ENCODE peak calls at places on chromosomes 7 and 10, in five cellular contexts. S, P, B, I and A are unnamed samples.

GRCh38 chr10:71888623-71889387 is 37.8 kb upstream of the PSAP start:
- DNase-seq in S (peak), P (peak), I (peak), B (peak), A (peak)

GRCh38 chr10:23120001-23120934 is 24.9 kb downstream of the MSRB2 start:
- DNase-seq in P (no peak), S (no peak), I (no peak), B (no peak), A (no peak)

GRCh38 chr7:43211693-43212092 is 99.2 kb downstream of the HECW1 start:
- DNase-seq in P (no peak), B (no peak), S (no peak), I (no peak), A (no peak)

GRCh38 chr7:50508471-50508943 is 56.7 kb downstream of the DDC start:
- DNase-seq in S (no peak), I (no peak), P (no peak), B (no peak), A (no peak)

GRCh38 chr10:72079356-72079755 is 9.0 kb downstream of the SPOCK2 start:
- DNase-seq in S (no peak), P (no peak), B (peak), I (no peak), A (no peak)

GRCh38 chr10:98260752-98261151 is 7.2 kb downstream of the LOXL4 start:
- DNase-seq in S (no peak), P (no peak), I (no peak), B (peak), A (no peak)

GRCh38 chr10:5563991-5564536 is 39.3 kb downstream of the CALML3 start:
- DNase-seq in B (peak), S (peak), I (peak), P (no peak), A (no peak)

GRCh38 chr10:124222298-124223000 is 129.1 kb upstream of the CHST15 start:
- DNase-seq in B (no peak), I (no peak), P (no peak), S (peak), A (no peak)

GRCh38 chr10:115846528-115846927 is 426.5 kb downstream of the GFRA1 start:
- DNase-seq in B (no peak), P (no peak), I (no peak), S (no peak), A (no peak)

GRCh38 chr7:455110-455928 is 64.3 kb downstream of the PDGFA start:
- DNase-seq in P (peak), B (peak), I (peak), S (peak), A (peak)

GRCh38 chr10:49518566-49518965 is 20.4 kb downstream of the ERCC6 start:
- DNase-seq in B (no peak), P (no peak), I (no peak), S (no peak), A (no peak)

GRCh38 chr10:128493811-128494210 is 367.6 kb upstream of the MKI67 start:
- DNase-seq in P (no peak), I (no peak), B (no peak), S (no peak), A (no peak)

GRCh38 chr7:75937958-75938786 is 23.2 kb downstream of the POR start:
- DNase-seq in P (peak), B (no peak), S (peak), I (peak), A (no peak)

GRCh38 chr10:93600446-93600860 is 582 bp downstream of the RBP4 start:
- DNase-seq in P (no peak), I (no peak), B (no peak), S (no peak), A (no peak)

GRCh38 chr10:113073549-113074189 is 123.6 kb downstream of the TCF7L2 start:
- DNase-seq in S (peak), B (peak), I (peak), P (no peak), A (peak)

GRCh38 chr7:142391191-142391992 is 133.5 kb upstream of the PRSS58 start:
- DNase-seq in B (no peak), S (no peak), I (no peak), P (peak), A (no peak)

GRCh38 chr7:105876964-105877601 is 684 bp upstream of the ATXN7L1 start:
- DNase-seq in P (peak), B (peak), I (peak), S (peak), A (peak)

GRCh38 chr7:142413280-142414000 is 155.6 kb upstream of the PRSS58 start:
- DNase-seq in I (no peak), S (no peak), P (no peak), B (no peak), A (no peak)

GRCh38 chr10:132306951-132307751 is 599 bp downstream of the STK32C start:
- DNase-seq in B (peak), P (peak), S (peak), I (no peak), A (peak)

GRCh38 chr7:1474736-1475135 is 15.5 kb upstream of the MICALL2 start:
- DNase-seq in P (no peak), S (no peak), I (no peak), B (no peak), A (no peak)

GRCh38 chr7:30465342-30466170 is 13.0 kb downstream of the NOD1 start:
- DNase-seq in B (no peak), I (peak), S (peak), P (no peak), A (no peak)

GRCh38 chr10:71860243-71861029 is 9.4 kb upstream of the PSAP start:
- DNase-seq in S (peak), B (peak), P (peak), I (peak), A (peak)

GRCh38 chr10:44930904-44931620 is 19.9 kb downstream of the TMEM72 start:
- DNase-seq in I (no peak), S (no peak), P (no peak), B (peak), A (peak)

GRCh38 chr10:22219308-22219707 is 1.5 kb upstream of the EBLN1 start:
- DNase-seq in S (no peak), B (no peak), P (no peak), I (no peak), A (no peak)

GRCh38 chr7:105097619-105098018 is 83.6 kb downstream of the KMT2E start:
- DNase-seq in I (no peak), S (no peak), B (no peak), P (no peak), A (no peak)

GRCh38 chr10:114655671-114656070 is 2.4 kb downstream of the ABLIM1 start:
- DNase-seq in I (no peak), B (no peak), P (no peak), S (no peak), A (no peak)

GRCh38 chr7:45701701-45702460 is 127.7 kb downstream of the ADCY1 start:
- DNase-seq in S (no peak), B (peak), I (peak), P (no peak), A (no peak)

GRCh38 chr7:129327076-129327475 is 102.2 kb downstream of the AHCYL2 start:
- DNase-seq in B (no peak), I (no peak), S (no peak), P (no peak), A (no peak)

DNA sequence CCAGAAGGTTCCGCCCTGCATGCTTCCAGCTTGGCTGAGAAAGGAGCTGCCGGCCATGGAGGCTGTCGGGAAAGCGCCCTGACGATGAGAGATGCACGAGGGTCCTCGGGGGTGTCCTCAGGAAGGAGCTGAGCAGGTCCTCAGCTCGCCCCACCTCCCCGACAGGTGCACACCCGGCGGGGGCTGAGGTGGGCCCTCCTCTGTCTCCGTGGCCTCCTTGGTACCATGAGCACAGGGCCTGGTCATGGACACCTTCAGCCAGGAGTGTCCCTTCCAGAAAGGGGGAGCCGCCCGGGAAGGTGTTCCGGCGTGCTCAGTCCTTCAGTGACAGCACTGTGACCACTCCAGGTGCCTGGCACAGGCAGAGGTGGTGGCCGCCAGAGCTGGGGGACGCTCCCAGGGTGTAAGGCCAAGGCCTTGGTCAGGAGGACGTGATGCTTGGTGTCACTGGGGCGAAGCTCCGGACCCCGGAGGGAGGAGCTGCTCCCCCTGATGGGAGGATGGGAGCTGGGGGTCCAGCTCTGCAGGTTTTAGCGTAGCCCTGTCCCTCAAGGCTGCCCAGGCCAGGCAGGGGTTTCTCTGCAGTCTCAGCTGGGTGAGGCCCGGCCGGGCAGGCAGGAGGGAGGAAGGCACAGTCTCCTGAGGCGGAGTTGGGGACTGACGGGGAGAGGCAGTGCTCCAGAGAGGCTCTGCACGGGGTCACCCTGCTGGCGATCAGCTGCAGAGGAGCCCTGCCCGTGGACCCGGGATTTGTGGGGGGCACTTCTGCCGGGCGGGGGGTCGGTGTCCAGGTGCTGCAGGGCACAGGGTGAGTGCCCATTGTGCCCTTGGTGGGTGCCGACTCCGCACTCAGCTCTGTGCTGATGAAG is 56.6 kb upstream of the DNAJB6 start:
- DNase-seq in S (no peak), I (no peak), P (no peak), B (peak), A (no peak)
- H3K4me3 ChIP-seq in S (peak), I (peak), P (peak), B (peak), A (no peak)

GRCh38 chr7:116864084-116864483 is 1.7 kb downstream of the CAPZA2 start:
- DNase-seq in P (no peak), S (no peak), I (no peak), B (no peak), A (no peak)

GRCh38 chr7:116863168-116863670 is 832 bp downstream of the CAPZA2 start:
- DNase-seq in P (peak), B (peak), S (peak), I (no peak), A (peak)

GRCh38 chr7:116861717-116862116 is 670 bp upstream of the CAPZA2 start:
- DNase-seq in P (no peak), I (no peak), S (no peak), B (no peak), A (no peak)

GRCh38 chr7:116859323-116859722 is 3.1 kb upstream of the CAPZA2 start:
- DNase-seq in S (no peak), I (no peak), P (no peak), B (no peak), A (no peak)

GRCh38 chr7:116862234-116863167 is at the start of gene CAPZA2:
- DNase-seq in P (peak), I (peak), S (peak), B (peak), A (peak)
- TF ChIP-seq POLR2A in P (peak), I (peak), S (peak), B (no peak), A (peak)

GRCh38 chr10:86206216-86206615 is 160.4 kb downstream of the GRID1 start:
- DNase-seq in P (no peak), S (no peak), I (no peak), B (peak), A (no peak)
- H3K27ac ChIP-seq in P (no peak), S (no peak), I (no peak), B (no peak), A (no peak)

GRCh38 chr10:133526957-133527588 is at the start of gene CYP2E1:
- DNase-seq in S (no peak), I (no peak), P (no peak), B (no peak), A (no peak)

GRCh38 chr10:133528296-133528844 is 1.2 kb downstream of the CYP2E1 start:
- DNase-seq in S (no peak), P (peak), B (no peak), I (no peak), A (no peak)

GRCh38 chr10:133529576-133529946 is 2.4 kb downstream of the CYP2E1 start:
- DNase-seq in P (no peak), B (no peak), S (no peak), I (no peak), A (no peak)

GRCh38 chr10:133528845-133529575 is 1.8 kb downstream of the CYP2E1 start:
- DNase-seq in I (no peak), B (no peak), P (peak), S (no peak), A (peak)

GRCh38 chr10:133527779-133528271 is 662 bp downstream of the CYP2E1 start:
- DNase-seq in P (no peak), B (no peak), S (no peak), I (no peak), A (peak)
- H3K4me3 ChIP-seq in P (peak), B (peak), S (no peak), I (no peak), A (no peak)

GRCh38 chr7:25575634-25576033 is 347.3 kb upstream of the NPVF start:
- DNase-seq in P (no peak), S (no peak), I (no peak), B (no peak), A (no peak)
- TF ChIP-seq POLR2A in P (no peak), S (no peak), I (no peak), B (no peak), A (no peak)

DNA sequence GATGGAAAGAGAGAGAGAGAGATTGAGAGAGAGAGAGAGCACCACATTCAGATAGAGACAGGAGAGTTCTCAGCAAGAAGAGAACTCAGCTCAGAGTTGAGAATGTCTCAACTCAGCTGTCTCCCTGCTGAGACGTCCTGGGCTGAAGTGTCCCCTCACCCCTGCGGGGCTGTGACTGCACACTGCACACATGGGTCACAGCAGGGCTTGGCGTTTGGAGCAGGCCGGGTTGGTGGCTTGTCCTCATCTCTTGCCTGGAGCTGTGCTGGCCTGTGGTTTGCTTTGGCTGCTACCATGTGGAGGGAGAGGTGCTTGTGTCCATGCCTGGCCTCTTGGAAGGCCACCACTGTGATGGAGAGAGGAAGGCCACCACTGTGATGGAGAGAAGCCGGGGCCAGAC is 167.9 kb downstream of the RNF216 start:
- DNase-seq in I (no peak), B (no peak), S (no peak), P (no peak), A (no peak)
- H3K27ac ChIP-seq in I (no peak), B (no peak), S (no peak), P (no peak), A (no peak)

DNA sequence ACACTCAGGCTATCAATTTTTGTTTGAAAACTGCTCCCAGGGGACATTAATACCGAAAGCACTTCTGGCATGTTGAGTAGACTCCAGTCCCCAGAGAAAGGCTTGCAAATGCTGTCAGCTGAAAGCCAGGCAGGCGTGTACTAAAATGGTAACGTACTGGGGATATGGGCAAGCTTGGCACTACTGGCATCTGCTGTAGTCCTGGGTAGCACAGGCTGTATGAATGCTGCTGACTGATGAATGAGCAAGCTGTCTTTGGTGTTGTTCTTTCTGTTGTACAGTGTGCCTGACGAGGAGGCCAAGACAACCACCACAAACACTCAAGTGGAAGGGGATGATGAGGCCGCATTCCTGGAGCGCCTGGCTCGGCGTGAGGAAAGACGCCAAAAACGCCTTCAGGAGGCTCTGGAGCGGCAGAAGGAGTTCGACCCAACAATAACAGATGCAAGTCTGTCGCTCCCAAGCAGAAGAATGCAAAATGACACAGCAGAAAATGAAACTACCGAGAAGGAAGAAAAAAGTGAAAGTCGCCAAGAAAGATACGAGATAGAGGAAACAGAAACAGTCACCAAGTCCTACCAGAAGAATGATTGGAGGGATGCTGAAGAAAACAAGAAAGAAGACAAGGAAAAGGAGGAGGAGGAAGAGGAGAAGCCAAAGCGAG is 53.5 kb upstream of the AGBL3 start:
- DNase-seq in I (no peak), B (no peak), S (peak), P (no peak), A (no peak)
- H3K4me3 ChIP-seq in I (no peak), B (peak), S (no peak), P (no peak), A (no peak)

DNA sequence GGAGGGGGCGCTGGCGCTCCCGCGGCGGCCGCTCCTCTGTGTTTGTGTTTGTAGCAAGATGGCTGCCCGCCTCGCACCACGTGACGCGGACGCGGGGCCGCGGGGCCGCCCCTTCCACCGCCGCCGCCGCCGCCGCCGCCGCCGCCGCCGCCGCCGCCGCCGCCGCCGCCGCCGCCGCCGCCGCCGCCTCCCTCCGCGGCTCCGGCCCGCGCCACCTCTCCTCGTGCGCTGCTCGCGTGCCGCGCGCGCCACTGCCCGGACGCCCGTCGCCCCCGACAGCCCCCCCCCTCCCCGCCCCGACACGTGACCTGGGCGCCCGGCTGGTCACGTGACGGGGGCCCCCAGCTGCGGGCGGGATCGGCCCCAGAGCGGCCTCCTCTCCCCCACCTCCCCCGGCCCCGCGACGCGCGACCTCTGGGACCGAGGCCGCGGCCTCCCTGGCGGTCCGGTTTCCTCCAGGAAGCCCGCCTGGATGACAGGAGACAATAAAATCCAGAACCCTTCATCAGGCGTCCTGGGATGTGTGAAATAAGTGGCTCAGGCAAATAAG is at the start of gene GIGYF1:
- DNase-seq in S (peak), P (peak), B (peak), I (peak), A (peak)
- TF ChIP-seq POLR2A in S (no peak), P (no peak), B (no peak), I (no peak), A (peak)

GRCh38 chr7:130367088-130367755 is 13.1 kb upstream of the CPA1 start:
- DNase-seq in I (no peak), B (peak), P (no peak), S (no peak), A (no peak)
- H3K27ac ChIP-seq in I (no peak), B (no peak), P (no peak), S (no peak), A (no peak)

GRCh38 chr10:11741608-11742007 is 574 bp upstream of the ECHDC3 start:
- DNase-seq in S (no peak), P (no peak), I (no peak), B (peak), A (no peak)
- H3K4me3 ChIP-seq in S (peak), P (peak), I (peak), B (peak), A (no peak)